ENCODE peak calls at places on chromosomes 12 and 14, in seven cellular contexts. C, H, Y, W, J, F and M are unnamed samples.

GRCh38 chr12:77133566-77133965 is 68.2 kb upstream of the E2F7 start:
- DNase-seq in J (no peak), W (no peak), F (peak), Y (no peak), C (no peak), H (peak), M (no peak)

GRCh38 chr14:102248121-102248520 is 56.8 kb downstream of the MOK start:
- DNase-seq in J (no peak), C (no peak), W (no peak), F (no peak), Y (no peak), H (no peak), M (no peak)

GRCh38 chr14:27243360-27243759 is 645.5 kb upstream of the NOVA1 start:
- DNase-seq in F (peak), W (no peak), C (no peak), Y (no peak), J (no peak), H (no peak), M (peak)

GRCh38 chr12:31599053-31599452 is 8.1 kb upstream of the DENND5B start:
- DNase-seq in H (no peak), F (no peak), J (no peak), Y (no peak), W (no peak), C (no peak), M (no peak)

GRCh38 chr14:73295198-73295796 is 58.0 kb downstream of the PAPLN start:
- DNase-seq in F (peak), H (peak), J (no peak), C (no peak), W (no peak), Y (no peak), M (no peak)

GRCh38 chr12:24049101-24049500 is 99.6 kb upstream of the SOX5 start:
- DNase-seq in F (no peak), H (no peak), W (no peak), C (no peak), Y (no peak), J (no peak), M (no peak)

GRCh38 chr12:30882706-30883105 is 43.8 kb upstream of the TSPAN11 start:
- DNase-seq in F (no peak), J (no peak), Y (no peak), W (no peak), C (no peak), H (no peak), M (no peak)

GRCh38 chr12:3697311-3697870 is 55.5 kb downstream of the CRACR2A start:
- DNase-seq in C (no peak), J (no peak), F (no peak), Y (no peak), W (no peak), H (no peak), M (no peak)

GRCh38 chr12:106329231-106329985 is 26.9 kb downstream of the TCP11L2 start:
- DNase-seq in F (no peak), Y (no peak), H (no peak), J (no peak), C (no peak), W (no peak), M (no peak)

GRCh38 chr14:53696217-53696965 is 260.2 kb downstream of the BMP4 start:
- DNase-seq in Y (no peak), W (no peak), F (peak), H (no peak), J (no peak), C (no peak), M (no peak)

GRCh38 chr12:81502912-81503695 is 256.0 kb downstream of the PPFIA2 start:
- DNase-seq in F (peak), W (no peak), Y (no peak), J (no peak), C (no peak), H (no peak), M (peak)

GRCh38 chr12:754238-754816 is 1.9 kb downstream of the WNK1 start:
- DNase-seq in C (no peak), H (no peak), J (no peak), W (no peak), F (no peak), Y (no peak), M (no peak)

GRCh38 chr14:54653764-54654469 is 87.0 kb downstream of the SAMD4A start:
- DNase-seq in J (peak), H (no peak), W (no peak), Y (no peak), F (no peak), C (no peak), M (peak)

GRCh38 chr12:2322554-2323120 is 269.9 kb downstream of the CACNA1C start:
- DNase-seq in H (no peak), W (no peak), J (no peak), F (no peak), Y (no peak), C (no peak), M (no peak)

GRCh38 chr14:92439551-92440344 is 73.8 kb upstream of the RIN3 start:
- DNase-seq in W (no peak), H (no peak), F (no peak), Y (no peak), J (no peak), C (no peak), M (no peak)

GRCh38 chr14:33377596-33378390 is 439.1 kb downstream of the NPAS3 start:
- DNase-seq in H (no peak), C (no peak), W (no peak), F (no peak), J (no peak), Y (no peak), M (no peak)

GRCh38 chr12:31518680-31519227 is 72.2 kb downstream of the DENND5B start:
- DNase-seq in J (no peak), F (peak), W (no peak), H (no peak), Y (no peak), C (peak), M (peak)

GRCh38 chr12:90120627-90121026 is 412.0 kb upstream of the ATP2B1 start:
- DNase-seq in W (no peak), Y (no peak), F (no peak), C (no peak), H (no peak), J (no peak), M (no peak)

GRCh38 chr12:56333197-56333678 is 562 bp downstream of the PAN2 start:
- DNase-seq in H (no peak), J (no peak), F (peak), W (no peak), Y (no peak), C (no peak), M (no peak)

GRCh38 chr14:38339704-38340103 is 83.8 kb upstream of the CLEC14A start:
- DNase-seq in F (no peak), J (no peak), W (no peak), C (no peak), Y (no peak), H (no peak), M (peak)

GRCh38 chr14:88463318-88463717 is 77.9 kb downstream of the SPATA7 start:
- DNase-seq in C (no peak), J (no peak), W (no peak), F (peak), H (peak), Y (no peak), M (no peak)

GRCh38 chr12:83365317-83365716 is 678.6 kb downstream of the TMTC2 start:
- DNase-seq in F (no peak), H (no peak), J (no peak), W (no peak), C (no peak), Y (no peak), M (no peak)

GRCh38 chr12:109291531-109292341 is 17.3 kb downstream of the FOXN4 start:
- DNase-seq in Y (no peak), F (no peak), C (no peak), W (no peak), H (no peak), J (peak), M (no peak)

GRCh38 chr14:55913324-55914035 is 204.7 kb upstream of the PELI2 start:
- DNase-seq in C (no peak), J (peak), W (no peak), H (no peak), Y (no peak), F (no peak), M (peak)

GRCh38 chr12:54549774-54550451 is 512 bp downstream of the PDE1B start:
- DNase-seq in J (no peak), W (no peak), F (peak), Y (no peak), C (no peak), H (peak), M (no peak)

GRCh38 chr14:61476737-61477410 is 155.5 kb downstream of the PRKCH start:
- DNase-seq in C (peak), H (peak), J (peak), Y (no peak), W (peak), F (peak), M (peak)

GRCh38 chr12:131220007-131220685 is 266.4 kb downstream of the ADGRD1 start:
- DNase-seq in J (no peak), C (no peak), Y (no peak), H (no peak), W (no peak), F (no peak), M (no peak)

GRCh38 chr12:5163661-5164060 is 120.0 kb downstream of the KCNA5 start:
- DNase-seq in H (no peak), F (peak), J (no peak), C (no peak), W (no peak), Y (no peak), M (no peak)

GRCh38 chr12:46219892-46220655 is 48.8 kb downstream of the SLC38A1 start:
- DNase-seq in Y (no peak), J (no peak), F (peak), W (peak), C (peak), H (peak), M (peak)

GRCh38 chr12:12376636-12377448 is 20.0 kb downstream of the BORCS5 start:
- DNase-seq in J (no peak), F (peak), Y (no peak), W (no peak), H (peak), C (peak), M (no peak)

GRCh38 chr12:94592080-94592479 is 58.3 kb downstream of the TMCC3 start:
- DNase-seq in F (peak), H (no peak), J (no peak), C (no peak), W (no peak), Y (no peak), M (no peak)

GRCh38 chr12:55728932-55729591 is at the start of gene CD63:
- DNase-seq in H (peak), F (peak), J (peak), C (no peak), W (peak), Y (peak), M (peak)

GRCh38 chr12:121581681-121582439 is 1.0 kb upstream of the KDM2B start:
- DNase-seq in C (no peak), J (peak), Y (no peak), W (no peak), F (no peak), H (peak), M (no peak)
- H3K4me3 ChIP-seq in C (peak), J (peak), Y (peak), W (peak), F (no peak), H (peak), M (peak)

DNA sequence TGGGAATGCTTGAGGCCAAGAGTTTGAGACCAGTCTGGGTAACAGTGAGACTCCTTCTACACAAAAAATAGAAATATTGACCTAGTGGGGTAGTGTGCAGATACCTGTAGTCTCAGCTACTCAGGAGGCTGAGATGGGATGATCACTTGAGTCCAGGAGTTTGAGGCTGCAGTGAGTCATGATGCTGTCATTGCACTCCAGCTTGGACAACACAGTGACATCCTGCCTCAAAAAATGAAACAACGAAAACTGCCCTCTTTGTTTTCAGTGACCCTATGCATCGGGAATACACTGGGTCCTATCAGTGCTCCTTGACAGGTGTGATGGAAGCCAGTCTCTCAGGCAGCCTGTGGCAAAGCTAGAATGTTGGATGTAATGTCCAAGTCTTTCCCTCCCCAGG is 311.5 kb upstream of the OR4E1 start:
- DNase-seq in F (peak), Y (no peak), J (no peak), H (no peak), W (no peak), C (no peak), M (no peak)
- H3K4me3 ChIP-seq in F (no peak), Y (no peak), J (no peak), H (no peak), W (no peak), C (no peak), M (no peak)

GRCh38 chr14:22493143-22493542 is 95.9 kb downstream of the DAD1 start:
- DNase-seq in F (no peak), Y (no peak), W (no peak), J (no peak), C (no peak), H (no peak), M (no peak)
- H3K4me3 ChIP-seq in F (no peak), Y (no peak), W (peak), J (no peak), C (no peak), H (peak), M (no peak)

GRCh38 chr12:127941332-127941731 is 325.6 kb upstream of the TMEM132C start:
- DNase-seq in W (no peak), F (no peak), Y (no peak), H (no peak), C (no peak), J (no peak), M (no peak)
- H3K4me3 ChIP-seq in W (no peak), F (no peak), Y (no peak), H (no peak), C (no peak), J (no peak), M (no peak)